ENCODE peak calls at places on chromosomes 7 and 10, in four cellular contexts. B, A, O and G are unnamed samples.

GRCh38 chr7:25759748-25760147 is 392.2 kb upstream of the NFE2L3 start:
- DNase-seq in B (no peak), O (no peak), A (no peak), G (no peak)

GRCh38 chr7:72706521-72706920 is 121.5 kb downstream of the TYW1B start:
- DNase-seq in O (no peak), A (no peak), B (no peak), G (no peak)

GRCh38 chr10:112790921-112791320 is 159.1 kb upstream of the TCF7L2 start:
- DNase-seq in B (no peak), O (no peak), A (no peak), G (no peak)

GRCh38 chr10:127945948-127946347 is 39.0 kb downstream of the PTPRE start:
- DNase-seq in B (no peak), O (no peak), A (no peak), G (no peak)

GRCh38 chr10:97685395-97685958 is 1.6 kb downstream of the AVPI1 start:
- DNase-seq in A (no peak), O (no peak), B (no peak), G (no peak)

GRCh38 chr10:94133239-94133638 is 139.5 kb downstream of the PLCE1 start:
- DNase-seq in B (no peak), A (no peak), O (no peak), G (no peak)

GRCh38 chr7:101963693-101964092 is 146.3 kb downstream of the CUX1 start:
- DNase-seq in O (no peak), B (no peak), A (no peak), G (no peak)

GRCh38 chr7:142796501-142797341 is 26.0 kb downstream of the PRSS2 start:
- DNase-seq in O (no peak), A (no peak), B (no peak), G (no peak)

GRCh38 chr10:93495654-93496321 is 624 bp upstream of the CEP55 start:
- DNase-seq in B (no peak), O (no peak), A (no peak), G (peak; percentile 31)

GRCh38 chr10:79137826-79138225 is 69.1 kb downstream of the ZMIZ1 start:
- DNase-seq in A (no peak), B (no peak), O (no peak), G (no peak)

GRCh38 chr7:139396323-139396951 is 36.7 kb downstream of the LUC7L2 start:
- DNase-seq in A (no peak), O (no peak), B (no peak), G (no peak)

GRCh38 chr7:33554046-33554445 is 351.3 kb upstream of the BMPER start:
- DNase-seq in O (no peak), B (no peak), A (no peak), G (no peak)